ENCODE peak calls at places on chromosomes 3 and 15, in five cellular contexts. V is stimulated activated CD8-positive, alpha-beta memory T cell treated with anti-CD3 and anti-CD28 coated beads, Interleukin-7, amount 100 ng/mL, for 4 hours; C is NCI-H1092 treated with DMSO at 0.1 percent for 48 hours; I is 8988T; W is AG10803. Z is an unnamed sample.

GRCh38 chr3:34957707-34958106 is 681.6 kb upstream of the ARPP21 start:
- DNase-seq in V (no peak), C (no peak), I (no peak), W (peak), Z (no peak)

GRCh38 chr15:94749848-94750617 is 518.7 kb downstream of the MCTP2 start:
- DNase-seq in V (no peak), C (no peak), I (no peak), W (no peak), Z (no peak)

GRCh38 chr15:42547926-42548257 is 701 bp downstream of the LRRC57 start:
- DNase-seq in V (no peak), C (no peak), I (no peak), W (peak), Z (peak)

GRCh38 chr3:185737020-185737419 is 87.8 kb downstream of the IGF2BP2 start:
- DNase-seq in V (no peak), C (no peak), I (peak), W (peak), Z (peak)

GRCh38 chr3:107806021-107806420 is 283.3 kb downstream of the BBX start:
- DNase-seq in V (no peak), C (no peak), I (no peak), W (no peak), Z (no peak)

GRCh38 chr3:192816274-192816853 is 89.0 kb upstream of the FGF12 start:
- DNase-seq in V (no peak), C (peak), I (no peak), W (peak), Z (peak)

GRCh38 chr15:40069178-40070165 is 30.5 kb upstream of the SRP14 start:
- DNase-seq in V (no peak), C (peak), I (peak), W (peak), Z (peak)

GRCh38 chr3:66452247-66453040 is 48.4 kb downstream of the LRIG1 start:
- DNase-seq in V (no peak), C (peak), I (no peak), W (peak), Z (peak)

GRCh38 chr15:95522533-95522932 is 808.0 kb upstream of the NR2F2 start:
- DNase-seq in V (no peak), C (no peak), I (no peak), W (no peak), Z (peak)

GRCh38 chr15:34119291-34119690 is 17.4 kb downstream of the PGBD4 start:
- DNase-seq in V (no peak), C (no peak), I (no peak), W (peak), Z (peak)

GRCh38 chr15:47334805-47335204 is 382.5 kb upstream of the SEMA6D start:
- DNase-seq in V (no peak), C (no peak), I (no peak), W (no peak), Z (no peak)

GRCh38 chr3:52752045-52752660 is 18.6 kb downstream of the NEK4 start:
- DNase-seq in V (no peak), C (no peak), I (no peak), W (peak), Z (no peak)

GRCh38 chr3:157067114-157067513 is 92.8 kb downstream of the CCNL1 start:
- DNase-seq in V (no peak), C (no peak), I (no peak), W (no peak), Z (no peak)

GRCh38 chr3:72260590-72260914 is 475.6 kb upstream of the PROK2 start:
- DNase-seq in V (no peak), C (no peak), I (no peak), W (no peak), Z (no peak)

GRCh38 chr15:68497206-68497910 is 65.4 kb upstream of the ITGA11 start:
- DNase-seq in V (no peak), C (no peak), I (no peak), W (peak), Z (peak)

GRCh38 chr3:194952882-194953281 is 267.2 kb downstream of the FAM43A start:
- DNase-seq in V (no peak), C (no peak), I (no peak), W (no peak), Z (no peak)

GRCh38 chr15:95988574-95988887 is 342.0 kb upstream of the NR2F2 start:
- DNase-seq in V (no peak), C (no peak), I (no peak), W (no peak), Z (no peak)

GRCh38 chr3:172315401-172316091 is 132.7 kb downstream of the GHSR start:
- DNase-seq in V (no peak), C (no peak), I (no peak), W (peak), Z (no peak)

GRCh38 chr15:43230640-43231115 is 9.9 kb upstream of the EPB42 start:
- DNase-seq in V (no peak), C (no peak), I (no peak), W (peak), Z (peak)

GRCh38 chr3:140303875-140304274 is 368.9 kb downstream of the CLSTN2 start:
- DNase-seq in V (no peak), C (no peak), I (no peak), W (no peak), Z (no peak)

GRCh38 chr15:100785181-100786138 is 94.2 kb upstream of the ALDH1A3 start:
- DNase-seq in V (no peak), C (no peak), I (no peak), W (peak), Z (no peak)

GRCh38 chr3:155595371-155595770 is 149.5 kb downstream of the PLCH1 start:
- DNase-seq in V (no peak), C (no peak), I (no peak), W (no peak), Z (no peak)

GRCh38 chr15:67750371-67750770 is 74.9 kb upstream of the SKOR1 start:
- DNase-seq in V (no peak), C (no peak), I (no peak), W (no peak), Z (no peak)

GRCh38 chr3:52820741-52821140 is 9.7 kb downstream of the ITIH4 start:
- DNase-seq in V (no peak), C (peak), I (peak), W (no peak), Z (peak)

GRCh38 chr3:5037828-5038227 is 58.6 kb downstream of the BHLHE40 start:
- DNase-seq in V (no peak), C (no peak), I (no peak), W (no peak), Z (no peak)

GRCh38 chr3:150232992-150233451 is 175.1 kb upstream of the TSC22D2 start:
- DNase-seq in V (no peak), C (peak), I (no peak), W (peak), Z (peak)